ENCODE peak calls at places on chromosomes 7 and 10, in four cellular contexts. T is PC-3, Y is left ventricle myocardium inferior, E is hepatocyte. U is an unnamed sample.

GRCh38 chr10:94230134-94230785 is 132.5 kb downstream of the NOC3L start:
- DNase-seq in E (no peak), Y (no peak), T (no peak), U (no peak)

GRCh38 chr10:34674169-34674568 is 140.9 kb downstream of the PARD3 start:
- DNase-seq in Y (no peak), T (no peak), E (no peak), U (no peak)

GRCh38 chr10:124554085-124554858 is 92.6 kb downstream of the LHPP start:
- DNase-seq in T (no peak), Y (no peak), E (no peak), U (no peak)

GRCh38 chr7:159015081-159015893 is 129.4 kb downstream of the VIPR2 start:
- DNase-seq in T (peak; percentile 66), E (peak; percentile 58), Y (peak; percentile 81), U (no peak)

GRCh38 chr7:134954197-134955082 is 31.9 kb upstream of the AGBL3 start:
- DNase-seq in E (peak; percentile 39), T (peak; percentile 50), Y (no peak), U (no peak)

GRCh38 chr10:63498665-63499064 is 22.5 kb upstream of the REEP3 start:
- DNase-seq in E (no peak), T (no peak), Y (no peak), U (no peak)

GRCh38 chr7:16695621-16696237 is 49.7 kb downstream of the BZW2 start:
- DNase-seq in Y (no peak), T (peak; percentile 80), E (peak; percentile 70), U (no peak)

GRCh38 chr10:4067552-4068254 is 282.7 kb upstream of the KLF6 start:
- DNase-seq in Y (no peak), E (no peak), T (peak; percentile 56), U (no peak)

GRCh38 chr7:112869111-112869774 is 79.0 kb upstream of the TMEM168 start:
- DNase-seq in E (peak; percentile 14), T (peak; percentile 74), Y (no peak), U (peak; percentile 82)

GRCh38 chr10:64332551-64332950 is 811.4 kb downstream of the REEP3 start:
- DNase-seq in Y (no peak), E (no peak), T (peak; percentile 60), U (no peak)

GRCh38 chr10:75181073-75181472 is 29.5 kb upstream of the VDAC2 start:
- DNase-seq in Y (no peak), T (peak; percentile 41), E (no peak), U (no peak)

GRCh38 chr10:101789686-101790085 is 6.4 kb upstream of the NPM3 start:
- DNase-seq in T (no peak), Y (no peak), E (no peak), U (no peak)

GRCh38 chr10:28788767-28789166 is 111.4 kb downstream of the BAMBI start:
- DNase-seq in T (no peak), Y (no peak), E (no peak), U (no peak)

GRCh38 chr10:74213571-74214162 is 62.6 kb downstream of the ADK start:
- DNase-seq in E (peak; percentile 18), Y (no peak), T (peak; percentile 95), U (no peak)

GRCh38 chr10:101781984-101782810 is 1.0 kb downstream of the NPM3 start:
- DNase-seq in E (no peak), T (no peak), Y (no peak), U (peak; percentile 32)

GRCh38 chr10:15381420-15381819 is 10.3 kb upstream of the FAM171A1 start:
- DNase-seq in T (no peak), Y (no peak), E (no peak), U (no peak)

GRCh38 chr10:130111115-130111847 is 651 bp upstream of the C10orf143 start:
- DNase-seq in T (peak; percentile 90), Y (peak; percentile 96), E (peak; percentile 98), U (peak; percentile 98)

GRCh38 chr7:43711503-43711902 is 17.8 kb downstream of the COA1 start:
- DNase-seq in Y (no peak), T (no peak), E (no peak), U (no peak)

GRCh38 chr7:133703547-133703946 is 423.6 kb upstream of the LRGUK start:
- DNase-seq in Y (no peak), T (no peak), E (no peak), U (no peak)

GRCh38 chr7:70303780-70304179 is 705.5 kb downstream of the AUTS2 start:
- DNase-seq in T (no peak), E (no peak), Y (no peak), U (no peak)

GRCh38 chr10:16894834-16895233 is 77.6 kb upstream of the RSU1 start:
- DNase-seq in T (no peak), Y (no peak), E (no peak), U (no peak)

GRCh38 chr10:113161061-113161460 is 211.0 kb downstream of the TCF7L2 start:
- DNase-seq in T (no peak), Y (no peak), E (no peak), U (no peak)
- H3K27me3 ChIP-seq in T (no peaks in the 10 kb centered on the region), Y (no peaks in the 10 kb centered on the region), E (no peaks in the 10 kb centered on the region), U (no peaks in the 10 kb centered on the region)

GRCh38 chr7:1255083-1255816 is 22.6 kb downstream of the UNCX start:
- DNase-seq in E (no peak), T (no peak), Y (no peak), U (no peak)
- H3K27me3 ChIP-seq in E (peaks cover 43% of the 10 kb centered on the region), T (peaks cover 26% of the 10 kb centered on the region), Y (peaks cover 100% of the 10 kb centered on the region), U (peaks cover under 1% of the 10 kb centered on the region)

DNA sequence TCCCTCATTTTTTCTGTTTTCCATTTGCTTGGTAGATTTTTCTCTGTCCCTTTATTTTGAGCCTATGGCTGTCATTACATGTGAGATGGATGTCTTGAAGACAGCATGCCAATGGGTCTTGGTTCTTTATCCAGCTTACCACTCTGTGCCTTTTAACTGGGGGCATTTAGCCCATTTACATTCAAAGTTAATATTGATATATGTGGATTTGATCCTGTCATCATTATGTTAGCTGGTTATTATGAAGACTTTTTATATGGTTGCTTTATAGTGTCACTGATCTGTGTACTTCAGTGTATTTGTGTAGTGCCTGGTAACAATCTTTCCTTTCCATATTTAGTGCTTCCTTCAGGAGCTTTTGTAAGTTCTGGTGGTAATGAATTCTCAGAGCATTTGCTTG is 89.3 kb upstream of the UNC5B start:
- DNase-seq in E (no peak), T (no peak), Y (no peak), U (no peak)
- H3K27me3 ChIP-seq in E (no peaks in the 10 kb centered on the region), T (no peaks in the 10 kb centered on the region), Y (peaks cover 14% of the 10 kb centered on the region), U (no peaks in the 10 kb centered on the region)

GRCh38 chr7:1707756-1708611 is 37.9 kb downstream of the ELFN1 start:
- DNase-seq in E (no peak), T (no peak), Y (no peak), U (no peak)
- H3K27me3 ChIP-seq in E (no peaks in the 10 kb centered on the region), T (peaks cover 5% of the 10 kb centered on the region), Y (no peaks in the 10 kb centered on the region), U (no peaks in the 10 kb centered on the region)

DNA sequence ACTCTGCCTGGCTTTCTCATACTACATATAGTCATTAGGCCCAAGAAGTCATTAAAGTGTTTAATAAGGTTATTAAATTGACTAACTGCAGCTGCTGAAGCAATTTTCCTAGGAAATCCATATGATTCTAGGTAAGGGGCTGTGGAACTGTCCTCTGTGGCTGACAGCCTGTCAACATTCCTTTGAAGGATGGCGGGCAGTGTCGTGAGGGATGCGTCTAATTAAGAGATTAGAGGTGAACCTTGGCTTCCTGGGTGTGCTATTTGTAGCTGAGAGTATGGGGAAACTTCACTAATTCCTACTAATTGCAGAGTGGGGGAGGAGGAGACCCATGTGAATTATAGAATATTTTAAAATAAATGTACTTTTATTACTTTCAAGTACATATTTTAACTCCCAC is 64.6 kb downstream of the SNX10 start:
- DNase-seq in Y (no peak), T (no peak), E (no peak), U (no peak)
- H3K27me3 ChIP-seq in Y (peaks cover 23% of the 10 kb centered on the region), T (no peaks in the 10 kb centered on the region), E (no peaks in the 10 kb centered on the region), U (no peaks in the 10 kb centered on the region)

GRCh38 chr7:1663243-1663642 is 6.8 kb upstream of the ELFN1 start:
- DNase-seq in E (no peak), Y (no peak), T (no peak), U (peak; percentile 20)

GRCh38 chr7:1663857-1664651 is 6.0 kb upstream of the ELFN1 start:
- DNase-seq in T (no peak), E (peak; percentile 14), Y (no peak), U (peak; percentile 56)

GRCh38 chr7:1661461-1661860 is 8.6 kb upstream of the ELFN1 start:
- DNase-seq in E (no peak), Y (no peak), T (no peak), U (no peak)

GRCh38 chr7:1662101-1662500 is 8.0 kb upstream of the ELFN1 start:
- DNase-seq in T (no peak), E (no peak), Y (no peak), U (peak; percentile 26)

DNA sequence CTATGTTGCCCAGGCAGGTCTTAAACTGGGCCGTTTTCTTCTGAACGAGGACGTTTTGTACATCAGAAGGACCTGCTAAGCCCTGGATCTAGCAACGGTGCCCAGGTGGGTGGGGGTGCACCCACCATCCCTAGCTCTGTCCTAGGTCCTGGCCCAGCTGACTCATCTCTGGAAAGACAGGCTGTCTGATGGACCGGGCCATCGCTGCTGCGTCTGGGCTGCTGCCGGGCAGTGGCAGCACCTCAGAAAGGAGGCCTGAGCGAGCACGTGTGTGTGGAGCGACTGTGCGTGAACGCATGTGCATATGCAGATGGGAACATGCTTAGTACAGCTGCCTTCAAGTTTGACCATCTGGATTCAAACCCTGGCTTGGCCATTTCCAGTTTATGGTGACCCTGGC is 7.3 kb upstream of the ELFN1 start:
- DNase-seq in T (no peak), Y (no peak), E (no peak), U (peak; percentile 25)
- H3K27me3 ChIP-seq in T (peaks cover 34% of the 10 kb centered on the region), Y (peaks cover 82% of the 10 kb centered on the region), E (peaks cover 56% of the 10 kb centered on the region), U (peaks cover 29% of the 10 kb centered on the region)

GRCh38 chr7:157584420-157584819 is 247.6 kb downstream of the DNAJB6 start:
- DNase-seq in E (no peak), Y (no peak), T (no peak), U (no peak)
- H3K27me3 ChIP-seq in E (peaks cover 5% of the 10 kb centered on the region), Y (peaks cover 72% of the 10 kb centered on the region), T (no peaks in the 10 kb centered on the region), U (peaks cover 14% of the 10 kb centered on the region)

U was measured in H9.